ENCODE peak calls at places on chromosomes 4 and X, in six cellular contexts. T is sciatic nerve; S is M059J; M is PC-3; W is lower lobe of right lung; I is stimulated activated naive B cell treated with anti-CD40 and anti-IgM and Interleukin-4, amounts not matched to agents 10 μg/mL and 1 μg/mL and 100 μg/mL, for 72 hours. K is an unnamed sample.

GRCh38 chr4:177436456-177436855 is 5.8 kb downstream of the AGA start:
- DNase-seq in T (no peak), S (no peak), M (no peak), W (no peak), I (no peak), K (no peak)

GRCh38 chr4:159280442-159281172 is 177.7 kb downstream of the RAPGEF2 start:
- DNase-seq in T (no peak), S (no peak), M (no peak), W (no peak), I (no peak), K (no peak)

GRCh38 chr4:57119054-57119651 is 9.0 kb upstream of the IGFBP7 start:
- DNase-seq in T (peak), S (peak), M (peak), W (no peak), I (no peak), K (no peak)

GRCh38 chr4:25884040-25884788 is 21.4 kb upstream of the SEL1L3 start:
- DNase-seq in T (no peak), S (peak), M (peak), W (no peak), I (no peak), K (no peak)

GRCh38 chrX:121000589-121000988 is 15.0 kb upstream of the CT47A1 start:
- DNase-seq in T (no peak), S (peak), M (peak), W (no peak), I (no peak), K (no peak)

GRCh38 chrX:140180585-140180984 is 215.3 kb upstream of the CXorf66 start:
- DNase-seq in T (no peak), S (peak), M (peak), W (no peak), I (no peak), K (no peak)

GRCh38 chr4:185805262-185805802 is 6.7 kb downstream of the SORBS2 start:
- DNase-seq in T (no peak), S (no peak), M (no peak), W (no peak), I (no peak), K (no peak)

GRCh38 chr4:71593306-71593705 is 190.6 kb downstream of the GC start:
- DNase-seq in T (no peak), S (no peak), M (no peak), W (no peak), I (no peak), K (no peak)

GRCh38 chr4:10173039-10173753 is 56.6 kb upstream of the WDR1 start:
- DNase-seq in T (no peak), S (peak), M (no peak), W (no peak), I (no peak), K (no peak)

GRCh38 chr4:60216752-60217151 is 983.4 kb upstream of the ADGRL3 start:
- DNase-seq in T (no peak), S (peak), M (no peak), W (no peak), I (no peak), K (no peak)

GRCh38 chrX:10086683-10087082 is 70.1 kb upstream of the CLCN4 start:
- DNase-seq in T (no peak), S (no peak), M (no peak), W (no peak), I (no peak), K (no peak)

GRCh38 chr4:82482387-82482786 is 52.0 kb downstream of the ENOPH1 start:
- DNase-seq in T (no peak), S (no peak), M (no peak), W (no peak), I (no peak), K (no peak)

GRCh38 chr4:100288167-100288566 is 97.9 kb upstream of the DDIT4L start:
- DNase-seq in T (no peak), S (peak), M (peak), W (no peak), I (no peak), K (no peak)

GRCh38 chr4:16916719-16917337 is 18.4 kb upstream of the LDB2 start:
- DNase-seq in T (no peak), S (peak), M (peak), W (no peak), I (peak), K (no peak)

GRCh38 chr4:1354136-1354982 is 7.4 kb downstream of the UVSSA start:
- DNase-seq in T (no peak), S (no peak), M (no peak), W (no peak), I (no peak), K (no peak)

GRCh38 chr4:128524311-128524710 is 236.7 kb upstream of the PGRMC2 start:
- DNase-seq in T (no peak), S (peak), M (peak), W (peak), I (no peak), K (no peak)

GRCh38 chrX:41442824-41443560 is 4.2 kb upstream of the NYX start:
- DNase-seq in T (no peak), S (no peak), M (no peak), W (no peak), I (no peak), K (no peak)

GRCh38 chrX:138908577-138908976 is 197.1 kb upstream of the FGF13 start:
- DNase-seq in T (no peak), S (no peak), M (no peak), W (no peak), I (no peak), K (no peak)

GRCh38 chr4:11503166-11503565 is 74.5 kb upstream of the HS3ST1 start:
- DNase-seq in T (no peak), S (no peak), M (no peak), W (no peak), I (no peak), K (no peak)

GRCh38 chrX:9434151-9434550 is 30.7 kb upstream of the TBL1X start:
- DNase-seq in T (no peak), S (no peak), M (no peak), W (no peak), I (no peak), K (no peak)

GRCh38 chr4:6199344-6199921 is 916 bp downstream of the JAKMIP1 start:
- DNase-seq in T (peak), S (no peak), M (no peak), W (no peak), I (no peak), K (no peak)

GRCh38 chr4:2977116-2978097 is 14.0 kb downstream of the GRK4 start:
- DNase-seq in T (no peak), S (peak), M (peak), W (no peak), I (no peak), K (no peak)